ENCODE peak calls at places on chromosomes 7 and 10, in seven cellular contexts. One of them, this sample, is unnamed.

GRCh38 chr7:41331194-41331593 is 371.7 kb downstream of the INHBA start:
- DNase-seq in transverse colon: no peak
- DNase-seq in GM04504: no peak
- DNase-seq in NCI-H774: no peak
- DNase-seq in fibroblast of pulmonary artery: no peak
- DNase-seq in nephron progenitor cell: no peak
- DNase-seq in ACHN: no peak
- DNase-seq in this sample: no peak

GRCh38 chr10:47152861-47153349 is 147.1 kb upstream of the GDF10 start:
- DNase-seq in transverse colon: no peak
- DNase-seq in GM04504: no peak
- DNase-seq in NCI-H774: no peak
- DNase-seq in fibroblast of pulmonary artery: peak
- DNase-seq in nephron progenitor cell: no peak
- DNase-seq in ACHN: peak
- DNase-seq in this sample: no peak

GRCh38 chr7:80140388-80140787 is 5.8 kb downstream of the GNAI1 start:
- DNase-seq in transverse colon: no peak
- DNase-seq in GM04504: no peak
- DNase-seq in NCI-H774: no peak
- DNase-seq in fibroblast of pulmonary artery: no peak
- DNase-seq in nephron progenitor cell: no peak
- DNase-seq in ACHN: no peak
- DNase-seq in this sample: no peak

GRCh38 chr10:104614245-104614831 is 26.8 kb upstream of the SORCS3 start:
- DNase-seq in transverse colon: no peak
- DNase-seq in GM04504: no peak
- DNase-seq in NCI-H774: no peak
- DNase-seq in fibroblast of pulmonary artery: peak
- DNase-seq in nephron progenitor cell: peak
- DNase-seq in ACHN: peak
- DNase-seq in this sample: peak

GRCh38 chr10:73506491-73506890 is 10.7 kb upstream of the PPP3CB start:
- DNase-seq in transverse colon: no peak
- DNase-seq in GM04504: no peak
- DNase-seq in NCI-H774: no peak
- DNase-seq in fibroblast of pulmonary artery: no peak
- DNase-seq in nephron progenitor cell: no peak
- DNase-seq in ACHN: no peak
- DNase-seq in this sample: no peak

GRCh38 chr10:42859256-42859655 is 76.7 kb downstream of the BMS1 start:
- DNase-seq in transverse colon: no peak
- DNase-seq in GM04504: no peak
- DNase-seq in NCI-H774: no peak
- DNase-seq in fibroblast of pulmonary artery: no peak
- DNase-seq in nephron progenitor cell: no peak
- DNase-seq in ACHN: no peak
- DNase-seq in this sample: no peak

GRCh38 chr7:30896783-30897617 is 14.7 kb upstream of the AQP1 start:
- DNase-seq in transverse colon: no peak
- DNase-seq in GM04504: no peak
- DNase-seq in NCI-H774: no peak
- DNase-seq in fibroblast of pulmonary artery: peak
- DNase-seq in nephron progenitor cell: no peak
- DNase-seq in ACHN: peak
- DNase-seq in this sample: no peak

GRCh38 chr10:47282005-47282656 is 17.9 kb upstream of the GDF10 start:
- DNase-seq in transverse colon: no peak
- DNase-seq in GM04504: no peak
- DNase-seq in NCI-H774: no peak
- DNase-seq in fibroblast of pulmonary artery: no peak
- DNase-seq in nephron progenitor cell: no peak
- DNase-seq in ACHN: no peak
- DNase-seq in this sample: no peak

GRCh38 chr7:30184804-30185487 is 50.2 kb downstream of the MTURN start:
- DNase-seq in transverse colon: no peak
- DNase-seq in GM04504: no peak
- DNase-seq in NCI-H774: no peak
- DNase-seq in fibroblast of pulmonary artery: no peak
- DNase-seq in nephron progenitor cell: no peak
- DNase-seq in ACHN: no peak
- DNase-seq in this sample: no peak

GRCh38 chr7:13945670-13946069 is 43.8 kb downstream of the ETV1 start:
- DNase-seq in transverse colon: no peak
- DNase-seq in GM04504: peak
- DNase-seq in NCI-H774: no peak
- DNase-seq in fibroblast of pulmonary artery: peak
- DNase-seq in nephron progenitor cell: no peak
- DNase-seq in ACHN: peak
- DNase-seq in this sample: peak

GRCh38 chr10:5481121-5481520 is 18.2 kb downstream of the CALML5 start:
- DNase-seq in transverse colon: no peak
- DNase-seq in GM04504: no peak
- DNase-seq in NCI-H774: no peak
- DNase-seq in fibroblast of pulmonary artery: no peak
- DNase-seq in nephron progenitor cell: no peak
- DNase-seq in ACHN: no peak
- DNase-seq in this sample: no peak

GRCh38 chr10:26642896-26643653 is 54.4 kb upstream of the PDSS1 start:
- DNase-seq in transverse colon: no peak
- DNase-seq in GM04504: no peak
- DNase-seq in NCI-H774: no peak
- DNase-seq in fibroblast of pulmonary artery: no peak
- DNase-seq in nephron progenitor cell: no peak
- DNase-seq in ACHN: no peak
- DNase-seq in this sample: no peak

GRCh38 chr7:151493083-151493482 is 26.6 kb downstream of the RHEB start:
- DNase-seq in transverse colon: no peak
- DNase-seq in GM04504: no peak
- DNase-seq in NCI-H774: no peak
- DNase-seq in fibroblast of pulmonary artery: no peak
- DNase-seq in nephron progenitor cell: no peak
- DNase-seq in ACHN: no peak
- DNase-seq in this sample: no peak

GRCh38 chr7:111741811-111742240 is 179.5 kb upstream of the IMMP2L start:
- DNase-seq in transverse colon: peak
- DNase-seq in GM04504: no peak
- DNase-seq in NCI-H774: peak
- DNase-seq in fibroblast of pulmonary artery: peak
- DNase-seq in nephron progenitor cell: peak
- DNase-seq in ACHN: peak
- DNase-seq in this sample: peak

GRCh38 chr10:125479059-125479458 is 203.9 kb downstream of the TEX36 start:
- DNase-seq in transverse colon: no peak
- DNase-seq in GM04504: no peak
- DNase-seq in NCI-H774: no peak
- DNase-seq in fibroblast of pulmonary artery: no peak
- DNase-seq in nephron progenitor cell: no peak
- DNase-seq in ACHN: no peak
- DNase-seq in this sample: no peak

GRCh38 chr10:30671011-30671616 is 41.6 kb upstream of the LYZL2 start:
- DNase-seq in transverse colon: peak
- DNase-seq in GM04504: peak
- DNase-seq in NCI-H774: peak
- DNase-seq in fibroblast of pulmonary artery: peak
- DNase-seq in nephron progenitor cell: peak
- DNase-seq in ACHN: peak
- DNase-seq in this sample: peak

GRCh38 chr7:74343281-74344127 is 54.3 kb downstream of the CLIP2 start:
- DNase-seq in transverse colon: no peak
- DNase-seq in GM04504: peak
- DNase-seq in NCI-H774: no peak
- DNase-seq in fibroblast of pulmonary artery: peak
- DNase-seq in nephron progenitor cell: no peak
- DNase-seq in ACHN: peak
- DNase-seq in this sample: peak

GRCh38 chr10:3527144-3527543 is 257.9 kb downstream of the KLF6 start:
- DNase-seq in transverse colon: no peak
- DNase-seq in GM04504: peak
- DNase-seq in NCI-H774: no peak
- DNase-seq in fibroblast of pulmonary artery: no peak
- DNase-seq in nephron progenitor cell: no peak
- DNase-seq in ACHN: no peak
- DNase-seq in this sample: no peak

GRCh38 chr10:62083413-62083794 is 181.9 kb downstream of the ARID5B start:
- DNase-seq in transverse colon: no peak
- DNase-seq in GM04504: no peak
- DNase-seq in NCI-H774: peak
- DNase-seq in fibroblast of pulmonary artery: peak
- DNase-seq in nephron progenitor cell: no peak
- DNase-seq in ACHN: no peak
- DNase-seq in this sample: peak

GRCh38 chr10:4234661-4235060 is 449.7 kb upstream of the KLF6 start:
- DNase-seq in transverse colon: no peak
- DNase-seq in GM04504: no peak
- DNase-seq in NCI-H774: no peak
- DNase-seq in fibroblast of pulmonary artery: peak
- DNase-seq in nephron progenitor cell: no peak
- DNase-seq in ACHN: no peak
- DNase-seq in this sample: no peak

GRCh38 chr10:124701435-124701834 is 42.7 kb downstream of the FAM53B start:
- DNase-seq in transverse colon: peak
- DNase-seq in GM04504: no peak
- DNase-seq in NCI-H774: no peak
- DNase-seq in fibroblast of pulmonary artery: peak
- DNase-seq in nephron progenitor cell: no peak
- DNase-seq in ACHN: no peak
- DNase-seq in this sample: no peak

GRCh38 chr10:62380002-62380401 is 5.8 kb downstream of the ZNF365 start:
- DNase-seq in transverse colon: no peak
- DNase-seq in GM04504: peak
- DNase-seq in NCI-H774: no peak
- DNase-seq in fibroblast of pulmonary artery: peak
- DNase-seq in nephron progenitor cell: no peak
- DNase-seq in ACHN: peak
- DNase-seq in this sample: peak

GRCh38 chr7:157473051-157473569 is 136.3 kb downstream of the DNAJB6 start:
- DNase-seq in transverse colon: no peak
- DNase-seq in GM04504: no peak
- DNase-seq in NCI-H774: no peak
- DNase-seq in fibroblast of pulmonary artery: no peak
- DNase-seq in nephron progenitor cell: no peak
- DNase-seq in ACHN: no peak
- DNase-seq in this sample: no peak

GRCh38 chr7:105656922-105657521 is 75.7 kb upstream of the EFCAB10 start:
- DNase-seq in transverse colon: peak
- DNase-seq in GM04504: no peak
- DNase-seq in NCI-H774: peak
- DNase-seq in fibroblast of pulmonary artery: peak
- DNase-seq in nephron progenitor cell: peak
- DNase-seq in ACHN: peak
- DNase-seq in this sample: peak

GRCh38 chr7:514651-515598 is 4.7 kb downstream of the PDGFA start:
- DNase-seq in transverse colon: peak
- DNase-seq in GM04504: no peak
- DNase-seq in NCI-H774: peak
- DNase-seq in fibroblast of pulmonary artery: no peak
- DNase-seq in nephron progenitor cell: peak
- DNase-seq in ACHN: peak
- DNase-seq in this sample: no peak

GRCh38 chr7:47647213-47647985 is 65.5 kb upstream of the TNS3 start:
- DNase-seq in transverse colon: no peak
- DNase-seq in GM04504: no peak
- DNase-seq in NCI-H774: peak
- DNase-seq in fibroblast of pulmonary artery: no peak
- DNase-seq in nephron progenitor cell: no peak
- DNase-seq in ACHN: no peak
- DNase-seq in this sample: no peak

GRCh38 chr10:22633528-22633927 is 80.8 kb downstream of the PIP4K2A start:
- DNase-seq in transverse colon: no peak
- DNase-seq in GM04504: no peak
- DNase-seq in NCI-H774: no peak
- DNase-seq in fibroblast of pulmonary artery: no peak
- DNase-seq in nephron progenitor cell: no peak
- DNase-seq in ACHN: no peak
- DNase-seq in this sample: no peak

GRCh38 chr7:158595068-158595467 is 7.4 kb upstream of the PTPRN2 start:
- DNase-seq in transverse colon: no peak
- DNase-seq in GM04504: no peak
- DNase-seq in NCI-H774: no peak
- DNase-seq in fibroblast of pulmonary artery: peak
- DNase-seq in nephron progenitor cell: no peak
- DNase-seq in ACHN: peak
- DNase-seq in this sample: no peak

GRCh38 chr7:97107192-97107800 is 10.2 kb upstream of the SDHAF3 start:
- DNase-seq in transverse colon: no peak
- DNase-seq in GM04504: no peak
- DNase-seq in NCI-H774: no peak
- DNase-seq in fibroblast of pulmonary artery: peak
- DNase-seq in nephron progenitor cell: no peak
- DNase-seq in ACHN: no peak
- DNase-seq in this sample: no peak

GRCh38 chr10:124703778-124704427 is 40.3 kb downstream of the FAM53B start:
- DNase-seq in transverse colon: no peak
- DNase-seq in GM04504: no peak
- DNase-seq in NCI-H774: no peak
- DNase-seq in fibroblast of pulmonary artery: peak
- DNase-seq in nephron progenitor cell: no peak
- DNase-seq in ACHN: no peak
- DNase-seq in this sample: no peak

GRCh38 chr10:7199152-7199760 is 211.6 kb downstream of the SFMBT2 start:
- DNase-seq in transverse colon: no peak
- DNase-seq in GM04504: peak
- DNase-seq in NCI-H774: no peak
- DNase-seq in fibroblast of pulmonary artery: peak
- DNase-seq in nephron progenitor cell: no peak
- DNase-seq in ACHN: no peak
- DNase-seq in this sample: no peak

GRCh38 chr10:86339226-86339865 is 27.2 kb downstream of the GRID1 start:
- DNase-seq in transverse colon: no peak
- DNase-seq in GM04504: no peak
- DNase-seq in NCI-H774: no peak
- DNase-seq in fibroblast of pulmonary artery: no peak
- DNase-seq in nephron progenitor cell: no peak
- DNase-seq in ACHN: no peak
- DNase-seq in this sample: no peak

This sample was measured in adipocyte.